ENCODE peak calls at places on chromosomes 11 and 22, in six cellular contexts. K is astrocyte of the spinal cord; N is activated CD8-positive, alpha-beta T cell treated with anti-CD3 and anti-CD28 coated beads for 36 hours; P is foreskin melanocyte; M is CD8-positive, alpha-beta T cell; A is midbrain. H is an unnamed sample.

GRCh38 chr11:8731647-8732188 is 49.1 kb downstream of the RPL27A start:
- DNase-seq in N (no peak), A (no peak), K (no peak), M (no peak), P (no peak), H (no peak)

GRCh38 chr11:106998126-106998525 is 20.1 kb downstream of the GUCY1A2 start:
- DNase-seq in M (no peak), K (peak), A (no peak), N (no peak), P (no peak), H (no peak)

GRCh38 chr11:123510579-123510905 is 80.5 kb downstream of the GRAMD1B start:
- DNase-seq in N (no peak), A (no peak), M (no peak), K (no peak), P (no peak), H (no peak)

GRCh38 chr11:72316984-72317383 is 73.0 kb upstream of the PHOX2A start:
- DNase-seq in M (no peak), P (no peak), N (no peak), A (no peak), K (no peak), H (no peak)

GRCh38 chr11:78586452-78587046 is 11.9 kb upstream of the NARS2 start:
- DNase-seq in P (no peak), K (no peak), N (no peak), A (no peak), M (no peak), H (no peak)

GRCh38 chr11:119320593-119321524 is 3.9 kb upstream of the MCAM start:
- DNase-seq in N (peak), K (peak), A (peak), M (no peak), P (peak), H (no peak)

GRCh38 chr11:107017433-107018227 is 646 bp downstream of the GUCY1A2 start:
- DNase-seq in N (peak), A (peak), P (no peak), K (peak), M (no peak), H (no peak)

GRCh38 chr11:90874971-90875370 is 652.1 kb upstream of the CHORDC1 start:
- DNase-seq in P (no peak), N (no peak), K (no peak), A (no peak), M (no peak), H (no peak)

GRCh38 chr11:13116491-13116890 is 107.4 kb downstream of the RASSF10 start:
- DNase-seq in A (no peak), K (no peak), M (no peak), N (no peak), P (no peak), H (no peak)

GRCh38 chr11:128779036-128779435 is 85.2 kb downstream of the FLI1 start:
- DNase-seq in M (no peak), A (no peak), N (no peak), P (peak), K (peak), H (no peak)

GRCh38 chr11:10394229-10395100 is 60.6 kb upstream of the AMPD3 start:
- DNase-seq in A (no peak), N (no peak), M (no peak), P (peak), K (no peak), H (no peak)

GRCh38 chr11:110093407-110094297 is 460 bp downstream of the ZC3H12C start:
- DNase-seq in K (peak), A (peak), M (no peak), N (peak), P (no peak), H (peak)

GRCh38 chr11:77559686-77560425 is 29.9 kb upstream of the AQP11 start:
- DNase-seq in P (peak), N (no peak), K (peak), M (no peak), A (no peak), H (no peak)

GRCh38 chr11:117799634-117800033 is 2.6 kb upstream of the DSCAML1 start:
- DNase-seq in P (no peak), A (no peak), K (no peak), M (no peak), N (no peak), H (no peak)

GRCh38 chr11:82384308-82384707 is 349.4 kb downstream of the FAM181B start:
- DNase-seq in M (no peak), N (no peak), P (no peak), K (no peak), A (no peak), H (no peak)

GRCh38 chr11:8258771-8259170 is 4.9 kb downstream of the LMO1 start:
- DNase-seq in A (no peak), P (no peak), N (no peak), K (peak), M (no peak), H (no peak)

GRCh38 chr22:45503816-45504702 is 1.4 kb downstream of the FBLN1 start:
- DNase-seq in A (no peak), K (peak), N (peak), P (no peak), M (no peak), H (no peak)

GRCh38 chr11:73854680-73855079 is 22.0 kb downstream of the COA4 start:
- DNase-seq in P (no peak), N (no peak), A (no peak), K (no peak), M (no peak), H (no peak)

GRCh38 chr11:459511-460220 is 9.6 kb downstream of the PTDSS2 start:
- DNase-seq in N (no peak), M (no peak), A (no peak), P (no peak), K (no peak), H (no peak)

GRCh38 chr11:45859661-45860140 is 12.4 kb downstream of the CRY2 start:
- DNase-seq in P (peak), A (peak), K (peak), N (no peak), M (no peak), H (peak)

GRCh38 chr11:44893250-44894216 is 57.1 kb downstream of the TP53I11 start:
- DNase-seq in A (peak), N (no peak), K (no peak), P (no peak), M (no peak), H (peak)

GRCh38 chr11:116309446-116309845 is 463.3 kb downstream of the BUD13 start:
- DNase-seq in P (no peak), N (no peak), K (no peak), A (no peak), M (no peak), H (no peak)

GRCh38 chr22:19825016-19825339 is 29.7 kb downstream of the GNB1L start:
- DNase-seq in N (no peak), A (no peak), M (no peak), K (no peak), P (no peak), H (no peak)

GRCh38 chr22:31241936-31242335 is 29.8 kb downstream of the LIMK2 start:
- DNase-seq in P (no peak), N (no peak), K (peak), M (no peak), A (no peak), H (no peak)

GRCh38 chr11:117328414-117329010 is 858 bp downstream of the CEP164 start:
- DNase-seq in A (peak), K (peak), N (peak), M (no peak), P (no peak), H (no peak)

GRCh38 chr11:47005441-47005840 is 68.9 kb downstream of the CSTPP1 start:
- DNase-seq in N (no peak), A (no peak), M (no peak), K (no peak), P (no peak), H (no peak)

GRCh38 chr11:90288207-90288821 is 65.5 kb upstream of the CHORDC1 start:
- DNase-seq in K (peak), M (no peak), P (no peak), A (no peak), N (no peak), H (peak)

GRCh38 chr11:122045181-122045586 is 70.8 kb downstream of the BLID start:
- DNase-seq in K (peak), P (peak), A (no peak), M (no peak), N (no peak), H (no peak)

GRCh38 chr11:48028909-48029685 is 48.7 kb downstream of the PTPRJ start:
- DNase-seq in N (no peak), M (no peak), A (peak), P (peak), K (no peak), H (no peak)

GRCh38 chr11:69449320-69450063 is 32.0 kb upstream of the LINC01488 start:
- DNase-seq in N (no peak), K (peak), P (peak), M (no peak), A (no peak), H (no peak)

GRCh38 chr11:31761636-31762035 is 49.5 kb downstream of the PAX6 start:
- DNase-seq in P (no peak), A (no peak), N (no peak), M (no peak), K (no peak), H (peak)

GRCh38 chr11:104057908-104058307 is 21.5 kb downstream of the DDI1 start:
- DNase-seq in K (no peak), N (no peak), A (no peak), P (no peak), M (no peak), H (no peak)

GRCh38 chr11:60777572-60777971 is 7.6 kb upstream of the MS4A10 start:
- DNase-seq in K (peak), P (no peak), N (no peak), M (no peak), A (no peak), H (no peak)

H was measured in DMS 273 treated with DMSO at 0.1 percent for 48 hours.